ENCODE peak calls at places on chromosome X, in four cellular contexts. One of them, this sample, is unnamed.

GRCh38 chrX:40154853-40155616 is 57.3 kb upstream of the BCOR start:
- DNase-seq in GM23248: peak; percentile 63
- DNase-seq in CD4-positive, alpha-beta memory T cell: no peak
- DNase-seq in right cardiac atrium: peak; percentile 86
- DNase-seq in this sample: no peak

GRCh38 chrX:76279007-76279406 is 106.1 kb downstream of the PBDC1 start:
- DNase-seq in right cardiac atrium: no peak
- DNase-seq in CD4-positive, alpha-beta memory T cell: peak; percentile 42
- DNase-seq in GM23248: peak; percentile 42
- DNase-seq in this sample: no peak

GRCh38 chrX:17580529-17581155 is 156.7 kb upstream of the SCML1 start:
- DNase-seq in GM23248: peak; percentile 76
- DNase-seq in CD4-positive, alpha-beta memory T cell: no peak
- DNase-seq in right cardiac atrium: no peak
- DNase-seq in this sample: no peak

GRCh38 chrX:68934421-68934820 is 105.6 kb downstream of the EFNB1 start:
- DNase-seq in right cardiac atrium: no peak
- DNase-seq in CD4-positive, alpha-beta memory T cell: no peak
- DNase-seq in GM23248: no peak
- DNase-seq in this sample: peak; percentile 30

GRCh38 chrX:55107911-55108310 is 19.1 kb downstream of the PAGE2 start:
- DNase-seq in CD4-positive, alpha-beta memory T cell: no peak
- DNase-seq in right cardiac atrium: no peak
- DNase-seq in GM23248: no peak
- DNase-seq in this sample: no peak

GRCh38 chrX:87664381-87664780 is 146.8 kb downstream of the KLHL4 start:
- DNase-seq in right cardiac atrium: no peak
- DNase-seq in GM23248: peak; percentile 9
- DNase-seq in CD4-positive, alpha-beta memory T cell: no peak
- DNase-seq in this sample: no peak

GRCh38 chrX:11478971-11479370 is 185.8 kb downstream of the AMELX start:
- DNase-seq in right cardiac atrium: no peak
- DNase-seq in CD4-positive, alpha-beta memory T cell: no peak
- DNase-seq in GM23248: no peak
- DNase-seq in this sample: no peak

GRCh38 chrX:42246814-42247213 is 323.5 kb upstream of the CASK start:
- DNase-seq in GM23248: peak; percentile 1
- DNase-seq in CD4-positive, alpha-beta memory T cell: no peak
- DNase-seq in right cardiac atrium: no peak
- DNase-seq in this sample: no peak

GRCh38 chrX:47798861-47799260 is 37.8 kb upstream of the ZNF81 start:
- DNase-seq in CD4-positive, alpha-beta memory T cell: no peak
- DNase-seq in right cardiac atrium: no peak
- DNase-seq in GM23248: no peak
- DNase-seq in this sample: no peak

GRCh38 chrX:148784859-148785655 is 284.6 kb downstream of the AFF2 start:
- DNase-seq in right cardiac atrium: no peak
- DNase-seq in CD4-positive, alpha-beta memory T cell: no peak
- DNase-seq in GM23248: no peak
- DNase-seq in this sample: no peak

GRCh38 chrX:105126201-105126600 is 94.3 kb downstream of the TEX13A start:
- DNase-seq in GM23248: no peak
- DNase-seq in CD4-positive, alpha-beta memory T cell: no peak
- DNase-seq in right cardiac atrium: no peak
- DNase-seq in this sample: no peak

GRCh38 chrX:122421434-122422121 is 762.5 kb upstream of the GRIA3 start:
- DNase-seq in right cardiac atrium: no peak
- DNase-seq in GM23248: no peak
- DNase-seq in CD4-positive, alpha-beta memory T cell: no peak
- DNase-seq in this sample: no peak

GRCh38 chrX:42524374-42524773 is 253.6 kb downstream of the PPP1R2C start:
- DNase-seq in GM23248: peak; percentile 52
- DNase-seq in right cardiac atrium: no peak
- DNase-seq in CD4-positive, alpha-beta memory T cell: no peak
- DNase-seq in this sample: no peak

GRCh38 chrX:155216940-155217450 is 735 bp downstream of the VBP1 start:
- DNase-seq in CD4-positive, alpha-beta memory T cell: no peak
- DNase-seq in GM23248: peak; percentile 40
- DNase-seq in right cardiac atrium: no peak
- DNase-seq in this sample: no peak

GRCh38 chrX:39309721-39310152 is 508.5 kb downstream of the MID1IP1 start:
- DNase-seq in CD4-positive, alpha-beta memory T cell: peak; percentile 65
- DNase-seq in GM23248: no peak
- DNase-seq in right cardiac atrium: peak; percentile 23
- DNase-seq in this sample: no peak

GRCh38 chrX:99603076-99603814 is 806.8 kb downstream of the PCDH19 start:
- DNase-seq in right cardiac atrium: no peak
- DNase-seq in GM23248: no peak
- DNase-seq in CD4-positive, alpha-beta memory T cell: no peak
- DNase-seq in this sample: no peak

GRCh38 chrX:69263421-69263820 is 98.2 kb upstream of the PJA1 start:
- DNase-seq in GM23248: no peak
- DNase-seq in right cardiac atrium: no peak
- DNase-seq in CD4-positive, alpha-beta memory T cell: no peak
- DNase-seq in this sample: no peak

GRCh38 chrX:35798042-35798441 is at the start of gene MAGEB16:
- DNase-seq in CD4-positive, alpha-beta memory T cell: no peak
- DNase-seq in right cardiac atrium: no peak
- DNase-seq in GM23248: no peak
- DNase-seq in this sample: no peak

GRCh38 chrX:140672840-140673731 is 36.5 kb upstream of the LINC00632 start:
- DNase-seq in GM23248: no peak
- DNase-seq in right cardiac atrium: no peak
- DNase-seq in CD4-positive, alpha-beta memory T cell: no peak
- DNase-seq in this sample: no peak

GRCh38 chrX:107729558-107730297 is 45.9 kb downstream of the TSC22D3 start:
- DNase-seq in CD4-positive, alpha-beta memory T cell: no peak
- DNase-seq in right cardiac atrium: peak; percentile 49
- DNase-seq in GM23248: no peak
- DNase-seq in this sample: no peak

GRCh38 chrX:106036716-106037115 is 1.8 kb downstream of the SERPINA7 start:
- DNase-seq in GM23248: no peak
- DNase-seq in CD4-positive, alpha-beta memory T cell: no peak
- DNase-seq in right cardiac atrium: no peak
- DNase-seq in this sample: no peak

GRCh38 chrX:37986893-37987292 is 19.5 kb upstream of the SYTL5 start:
- DNase-seq in right cardiac atrium: no peak
- DNase-seq in CD4-positive, alpha-beta memory T cell: no peak
- DNase-seq in GM23248: peak; percentile 51
- DNase-seq in this sample: no peak

GRCh38 chrX:24081661-24082154 is 27.0 kb downstream of the EIF2S3 start:
- DNase-seq in GM23248: peak; percentile 65
- DNase-seq in CD4-positive, alpha-beta memory T cell: peak; percentile 44
- DNase-seq in right cardiac atrium: peak; percentile 58
- DNase-seq in this sample: no peak

GRCh38 chrX:45515262-45516215 is 314.9 kb upstream of the DIPK2B start:
- DNase-seq in CD4-positive, alpha-beta memory T cell: peak; percentile 31
- DNase-seq in right cardiac atrium: peak; percentile 53
- DNase-seq in GM23248: peak; percentile 94
- DNase-seq in this sample: peak; percentile 79

GRCh38 chrX:40154229-40154852 is 56.6 kb upstream of the BCOR start:
- DNase-seq in CD4-positive, alpha-beta memory T cell: no peak
- DNase-seq in right cardiac atrium: peak; percentile 48
- DNase-seq in GM23248: peak; percentile 70
- DNase-seq in this sample: no peak

GRCh38 chrX:45986971-45987370 is 558.2 kb downstream of the ZNF674 start:
- DNase-seq in GM23248: peak; percentile 34
- DNase-seq in right cardiac atrium: no peak
- DNase-seq in CD4-positive, alpha-beta memory T cell: no peak
- DNase-seq in this sample: no peak

GRCh38 chrX:101415180-101416130 is 7.4 kb downstream of the HNRNPH2 start:
- DNase-seq in GM23248: peak; percentile 66
- DNase-seq in CD4-positive, alpha-beta memory T cell: peak; percentile 70
- DNase-seq in right cardiac atrium: no peak
- DNase-seq in this sample: no peak

GRCh38 chrX:150680974-150681373 is 12.2 kb upstream of the MTMR1 start:
- DNase-seq in GM23248: peak; percentile 31
- DNase-seq in CD4-positive, alpha-beta memory T cell: no peak
- DNase-seq in right cardiac atrium: no peak
- DNase-seq in this sample: no peak

DNA sequence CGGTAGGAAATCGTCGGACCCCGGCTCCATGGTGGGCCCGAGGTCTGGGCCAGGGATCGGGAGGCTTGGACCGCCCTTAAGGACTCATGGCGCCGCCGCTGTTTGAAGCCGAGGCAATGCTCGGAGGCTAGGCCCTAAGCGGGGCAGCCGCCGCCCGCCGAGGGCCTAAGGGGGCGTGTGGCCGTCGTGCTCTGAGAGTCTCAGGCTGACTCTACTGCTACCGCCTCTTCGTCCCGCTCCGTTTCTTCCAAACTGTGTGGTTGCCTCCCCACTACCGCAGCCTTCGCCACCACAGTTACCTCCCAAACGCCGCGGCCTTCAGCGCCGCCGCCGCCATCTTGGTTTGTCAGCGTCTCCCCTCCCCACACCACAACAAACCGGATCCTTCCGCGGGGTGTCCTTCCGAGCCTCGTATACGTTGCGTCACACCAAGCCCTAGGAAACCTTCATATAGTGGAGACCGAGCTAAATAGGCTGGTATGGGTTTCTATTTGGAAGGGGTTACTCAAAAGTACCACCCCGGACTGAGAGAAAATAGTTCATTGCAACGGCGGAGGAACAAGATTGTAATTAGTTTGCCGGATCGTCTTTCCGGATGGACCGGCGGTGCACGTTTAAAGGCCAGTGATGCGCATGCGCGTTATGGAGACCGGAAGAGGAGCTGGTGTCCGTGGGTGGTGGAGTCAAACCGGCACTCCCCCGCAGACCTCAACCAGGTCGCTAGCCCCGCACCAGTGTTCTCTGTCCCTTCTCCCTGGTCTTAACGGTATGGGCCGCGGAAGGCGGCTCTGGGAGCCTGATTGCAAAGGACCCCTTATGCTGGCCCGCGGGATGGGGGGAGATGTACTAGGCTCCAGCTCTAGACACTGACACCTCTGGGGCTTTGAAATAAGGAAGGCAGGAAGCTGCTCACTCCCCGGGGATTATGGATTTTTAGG is at the start of gene KDM5C:
- DNase-seq in GM23248: peak; percentile 90
- DNase-seq in right cardiac atrium: peak; percentile 96
- DNase-seq in CD4-positive, alpha-beta memory T cell: peak; percentile 96
- DNase-seq in this sample: peak; percentile 92
- H3K27ac ChIP-seq in GM23248: peak within 1 kb of the TSS; percentile 93
- H3K27ac ChIP-seq in right cardiac atrium: peak within 1 kb of the TSS; percentile 86
- H3K27ac ChIP-seq in CD4-positive, alpha-beta memory T cell: peak within 1 kb of the TSS; percentile 97
- H3K27ac ChIP-seq in this sample: peak within 1 kb of the TSS; percentile 89

GRCh38 chrX:53594354-53594753 is 92.2 kb downstream of the HUWE1 start:
- DNase-seq in GM23248: peak; percentile 57
- DNase-seq in right cardiac atrium: no peak
- DNase-seq in CD4-positive, alpha-beta memory T cell: no peak
- DNase-seq in this sample: no peak

GRCh38 chrX:53599781-53600396 is 86.6 kb downstream of the HUWE1 start:
- DNase-seq in right cardiac atrium: no peak
- DNase-seq in CD4-positive, alpha-beta memory T cell: no peak
- DNase-seq in GM23248: no peak
- DNase-seq in this sample: no peak

GRCh38 chrX:53598169-53598568 is 88.3 kb downstream of the HUWE1 start:
- DNase-seq in CD4-positive, alpha-beta memory T cell: no peak
- DNase-seq in GM23248: no peak
- DNase-seq in right cardiac atrium: no peak
- DNase-seq in this sample: no peak

GRCh38 chrX:53595266-53595810 is 91.2 kb downstream of the HUWE1 start:
- DNase-seq in GM23248: peak; percentile 8
- DNase-seq in CD4-positive, alpha-beta memory T cell: no peak
- DNase-seq in right cardiac atrium: no peak
- DNase-seq in this sample: no peak
- H3K27me3 ChIP-seq in GM23248: no peaks in the 10 kb centered on the region
- H3K27me3 ChIP-seq in CD4-positive, alpha-beta memory T cell: no peaks in the 10 kb centered on the region
- H3K27me3 ChIP-seq in right cardiac atrium: no peaks in the 10 kb centered on the region
- H3K27me3 ChIP-seq in this sample: no peaks in the 10 kb centered on the region

GRCh38 chrX:103538728-103539127 is 19.4 kb upstream of the RAB40A start:
- DNase-seq in CD4-positive, alpha-beta memory T cell: no peak
- DNase-seq in GM23248: no peak
- DNase-seq in right cardiac atrium: no peak
- DNase-seq in this sample: no peak
- H3K27ac ChIP-seq in CD4-positive, alpha-beta memory T cell: no peak overlapping the region
- H3K27ac ChIP-seq in GM23248: no peak overlapping the region
- H3K27ac ChIP-seq in right cardiac atrium: peak overlapping the region; percentile 68
- H3K27ac ChIP-seq in this sample: peak overlapping the region; percentile 73

GRCh38 chrX:623268-623598 is 7.4 kb upstream of the SHOX start:
- DNase-seq in right cardiac atrium: no peak
- DNase-seq in CD4-positive, alpha-beta memory T cell: no peak
- DNase-seq in GM23248: no peak
- DNase-seq in this sample: no peak
- H3K27me3 ChIP-seq in right cardiac atrium: peaks cover 2% of the 10 kb centered on the region
- H3K27me3 ChIP-seq in CD4-positive, alpha-beta memory T cell: no peaks in the 10 kb centered on the region
- H3K27me3 ChIP-seq in GM23248: no peaks in the 10 kb centered on the region
- H3K27me3 ChIP-seq in this sample: peaks cover 64% of the 10 kb centered on the region

GRCh38 chrX:20712811-20713210 is 446.1 kb upstream of the RPS6KA3 start:
- DNase-seq in GM23248: no peak
- DNase-seq in right cardiac atrium: no peak
- DNase-seq in CD4-positive, alpha-beta memory T cell: no peak
- DNase-seq in this sample: no peak
- H3K27ac ChIP-seq in GM23248: no peak overlapping the region
- H3K27ac ChIP-seq in right cardiac atrium: no peak overlapping the region
- H3K27ac ChIP-seq in CD4-positive, alpha-beta memory T cell: no peak overlapping the region
- H3K27ac ChIP-seq in this sample: no peak overlapping the region

GRCh38 chrX:113470166-113470565 is 629.5 kb upstream of the AMOT start:
- DNase-seq in right cardiac atrium: no peak
- DNase-seq in CD4-positive, alpha-beta memory T cell: no peak
- DNase-seq in GM23248: no peak
- DNase-seq in this sample: no peak
- H3K27me3 ChIP-seq in right cardiac atrium: no peaks in the 10 kb centered on the region
- H3K27me3 ChIP-seq in CD4-positive, alpha-beta memory T cell: no peaks in the 10 kb centered on the region
- H3K27me3 ChIP-seq in GM23248: no peaks in the 10 kb centered on the region
- H3K27me3 ChIP-seq in this sample: no peaks in the 10 kb centered on the region

GRCh38 chrX:134990475-134991473 is at the start of gene SMIM10:
- DNase-seq in right cardiac atrium: peak; percentile 87
- DNase-seq in GM23248: peak; percentile 85
- DNase-seq in CD4-positive, alpha-beta memory T cell: peak; percentile 3
- DNase-seq in this sample: peak; percentile 80
- H3K27ac ChIP-seq in right cardiac atrium: no peak within 1 kb of the TSS
- H3K27ac ChIP-seq in GM23248: peak within 1 kb of the TSS; percentile 87
- H3K27ac ChIP-seq in CD4-positive, alpha-beta memory T cell: no peak within 1 kb of the TSS
- H3K27ac ChIP-seq in this sample: no peak within 1 kb of the TSS